ENCODE peak calls at places on chromosomes 1 and 21, in four cellular contexts. X is GM12878, C is HepG2, Y is K562. T is an unnamed sample.
A peak's percentile ranks its signal among the peaks of the same experiment; 100 is the strongest.

GRCh38 chr21:16159213-16159970 is 429.6 kb downstream of the USP25 start:
- DNase-seq in X (no peak), C (no peak), Y (no peak), T (peak; percentile 40)

GRCh38 chr1:227766015-227766634 is 30.9 kb downstream of the SNAP47 start:
- DNase-seq in C (no peak), Y (no peak), X (no peak), T (no peak)

GRCh38 chr1:207824691-207825090 is 72.8 kb downstream of the CD46 start:
- DNase-seq in Y (no peak), X (peak; percentile 35), C (no peak), T (no peak)

GRCh38 chr1:87226341-87226760 is 102.3 kb upstream of the LMO4 start:
- DNase-seq in Y (no peak), X (no peak), C (peak; percentile 74), T (peak; percentile 59)

GRCh38 chr1:156910309-156910782 is 10.1 kb upstream of the LRRC71 start:
- DNase-seq in X (no peak), Y (peak; percentile 85), C (peak; percentile 23), T (peak; percentile 43)

GRCh38 chr1:158520021-158520420 is 34.2 kb downstream of the OR6Y1 start:
- DNase-seq in X (no peak), C (no peak), Y (no peak), T (no peak)

GRCh38 chr1:102435483-102435882 is 438.8 kb upstream of the OLFM3 start:
- DNase-seq in X (no peak), Y (no peak), C (no peak), T (no peak)

GRCh38 chr1:185314416-185314815 is 2.6 kb downstream of the IVNS1ABP start:
- DNase-seq in Y (no peak), X (no peak), C (no peak), T (no peak)

GRCh38 chr1:179586107-179586823 is 5.4 kb upstream of the TDRD5 start:
- DNase-seq in Y (peak; percentile 76), C (no peak), X (no peak), T (peak; percentile 44)

GRCh38 chr1:162397943-162398560 is 13.9 kb downstream of the SH2D1B start:
- DNase-seq in C (no peak), Y (peak; percentile 11), X (no peak), T (no peak)

GRCh38 chr1:168518201-168518689 is 25.6 kb downstream of the XCL2 start:
- DNase-seq in X (no peak), C (no peak), Y (no peak), T (no peak)

GRCh38 chr1:91383461-91383860 is 21.2 kb downstream of the HFM1 start:
- DNase-seq in C (no peak), Y (no peak), X (no peak), T (no peak)

GRCh38 chr1:61012365-61012764 is 70.0 kb upstream of the NFIA start:
- DNase-seq in Y (peak; percentile 39), C (no peak), X (no peak), T (no peak)

GRCh38 chr1:64050601-64051000 is 152.8 kb upstream of the UBE2U start:
- DNase-seq in Y (no peak), C (no peak), X (no peak), T (no peak)

GRCh38 chr1:84096121-84096635 is 47.9 kb upstream of the PRKACB start:
- DNase-seq in Y (no peak), X (no peak), C (no peak), T (no peak)

GRCh38 chr1:242240061-242240460 is 241.2 kb upstream of the MAP1LC3C start:
- DNase-seq in Y (no peak), C (no peak), X (no peak), T (peak; percentile 63)

GRCh38 chr1:248813546-248813945 is 12.2 kb downstream of the SH3BP5L start:
- DNase-seq in Y (peak; percentile 5), X (no peak), C (no peak), T (no peak)

GRCh38 chr1:211738709-211739301 is 63.4 kb upstream of the NEK2 start:
- DNase-seq in X (no peak), C (no peak), Y (no peak), T (no peak)

GRCh38 chr1:209747580-209748262 is 8.1 kb upstream of the TRAF3IP3 start:
- DNase-seq in C (peak; percentile 89), Y (peak; percentile 93), X (peak; percentile 82), T (peak; percentile 95)

GRCh38 chr1:154954541-154954940 is 1.4 kb downstream of the PBXIP1 start:
- DNase-seq in Y (no peak), X (no peak), C (no peak), T (no peak)
- TF ChIP-seq BHLHE40 in Y (no peak), X (no peak), C (no peak), T (no peak)

GRCh38 chr1:199269241-199269640 is 630.4 kb downstream of the PTPRC start:
- DNase-seq in X (no peak), C (no peak), Y (no peak), T (no peak)

GRCh38 chr1:199273837-199274379 is 635.1 kb downstream of the PTPRC start:
- DNase-seq in Y (no peak), X (peak; percentile 65), C (no peak), T (no peak)

GRCh38 chr1:199272107-199272506 is 633.3 kb downstream of the PTPRC start:
- DNase-seq in C (no peak), X (no peak), Y (no peak), T (no peak)

DNA sequence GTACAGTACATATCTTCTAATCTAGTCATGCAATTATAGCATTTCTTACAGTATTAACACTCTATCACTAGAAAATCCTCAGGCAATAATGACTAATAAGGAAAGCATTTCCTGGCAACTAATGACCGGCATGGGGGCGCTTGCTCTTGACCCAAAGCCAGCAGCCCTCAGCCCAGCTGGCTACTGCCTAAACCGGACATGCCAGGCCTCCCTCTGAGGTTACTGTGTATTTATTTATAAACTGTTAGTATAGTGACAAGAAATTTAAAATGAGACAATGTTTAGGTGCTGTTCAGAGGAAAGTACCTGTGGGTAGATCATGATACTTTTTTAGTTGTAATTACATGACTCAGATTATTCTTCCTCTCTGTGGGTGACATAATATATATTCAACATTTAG is 633.9 kb downstream of the PTPRC start:
- DNase-seq in Y (no peak), C (no peak), X (peak; percentile 54), T (peak; percentile 22)
- TF ChIP-seq MAX in Y (no peak), C (no peak), X (no peak), T (no peak)

GRCh38 chr1:1164701-1165451 is 8.8 kb upstream of the TTLL10 start:
- DNase-seq in Y (no peak), C (peak; percentile 50), X (no peak), T (peak; percentile 29)
- TF ChIP-seq POLR2A in Y (no peak), C (peak; percentile 65), X (no peak), T (no peak)

GRCh38 chr1:10901091-10901893 is 104.8 kb upstream of the CASZ1 start:
- DNase-seq in X (no peak), C (no peak), Y (no peak), T (no peak)
- TF ChIP-seq BHLHE40 in X (no peak), C (no peak), Y (peak; percentile 48), T (no peak)

GRCh38 chr1:53285546-53285945 is 42.3 kb downstream of the LRP8 start:
- DNase-seq in X (no peak), C (no peak), Y (no peak), T (no peak)
- TF ChIP-seq MAX in X (no peak), C (no peak), Y (no peak), T (no peak)

GRCh38 chr21:45288441-45288841 is 746 bp upstream of the POFUT2 start:
- DNase-seq in X (no peak), C (no peak), Y (no peak), T (no peak)
- TF ChIP-seq POLR2A in X (no peak), C (no peak), Y (no peak), T (no peak)

DNA sequence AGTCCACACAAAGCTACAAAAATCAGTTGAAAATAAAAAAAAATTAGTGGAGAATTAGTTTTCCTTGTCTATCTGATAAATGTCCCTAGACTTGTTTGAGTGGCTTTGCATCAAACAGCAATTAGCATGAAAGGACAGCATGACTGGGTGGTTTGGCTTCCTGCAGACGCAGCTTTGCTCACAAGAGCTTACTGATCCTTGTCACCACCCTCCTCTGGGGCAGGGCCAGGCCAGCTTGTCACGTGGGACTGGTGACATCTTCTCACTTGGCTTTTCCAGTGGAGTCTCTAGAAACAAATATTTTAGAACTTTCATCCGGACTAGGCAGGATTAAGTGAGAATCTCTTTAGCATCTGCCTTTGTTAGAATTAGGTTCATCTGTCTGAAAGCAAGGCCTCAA is 76.0 kb upstream of the OLIG2 start:
- DNase-seq in Y (no peak), C (no peak), X (no peak), T (no peak)
- TF ChIP-seq BHLHE40 in Y (no peak), C (no peak), X (no peak), T (no peak)

GRCh38 chr1:3403011-3403345 is 51.5 kb upstream of the ARHGEF16 start:
- DNase-seq in Y (no peak), X (no peak), C (no peak), T (no peak)

GRCh38 chr1:3404801-3405200 is 49.7 kb upstream of the ARHGEF16 start:
- DNase-seq in X (no peak), C (no peak), Y (no peak), T (no peak)

GRCh38 chr1:3402258-3403010 is 52.0 kb upstream of the ARHGEF16 start:
- DNase-seq in C (no peak), X (no peak), Y (no peak), T (no peak)

GRCh38 chr1:3404301-3404700 is 50.2 kb upstream of the ARHGEF16 start:
- DNase-seq in Y (no peak), X (no peak), C (no peak), T (no peak)

DNA sequence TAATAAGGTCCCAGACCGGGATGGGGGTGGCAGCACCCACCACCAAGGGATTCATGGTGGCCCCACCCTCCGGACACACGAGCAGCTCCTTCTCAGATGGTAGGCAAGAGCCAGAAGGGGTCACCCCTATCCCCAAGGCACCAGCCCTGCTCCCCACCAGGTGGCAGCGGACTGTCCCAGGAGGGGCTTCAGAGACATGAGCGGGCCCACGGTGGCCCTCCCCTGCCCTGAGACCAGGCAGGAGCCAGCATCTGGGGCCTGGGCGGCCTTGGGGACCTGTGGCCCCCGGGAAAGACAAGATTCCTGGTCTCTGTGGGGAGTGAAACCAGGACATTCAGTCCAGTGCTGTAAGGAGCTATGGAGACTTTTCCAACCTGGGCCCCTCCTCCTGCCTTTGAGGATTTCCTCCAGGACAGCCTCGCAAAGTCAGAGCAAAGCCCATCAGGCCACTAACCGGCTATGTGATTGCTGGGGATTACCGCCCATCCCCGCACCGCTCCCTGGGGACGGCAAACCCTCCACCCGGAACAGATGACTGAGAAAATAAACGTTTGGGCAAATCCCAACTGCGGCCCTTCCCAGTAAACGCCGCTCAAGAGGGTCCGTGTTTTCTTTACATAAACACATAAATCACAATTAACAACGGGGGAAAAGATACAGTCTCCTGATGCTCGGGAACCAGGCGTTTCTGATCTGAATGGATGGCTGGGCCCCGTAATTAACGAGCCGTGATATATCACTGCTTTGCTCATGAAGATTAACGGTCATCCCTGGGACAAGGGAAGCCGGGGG is 50.9 kb upstream of the ARHGEF16 start:
- DNase-seq in Y (no peak), X (no peak), C (peak; percentile 11), T (no peak)
- TF ChIP-seq MAX in Y (no peak), X (no peak), C (no peak), T (no peak)

GRCh38 chr1:172585348-172585747 is 52.4 kb downstream of the SUCO start:
- DNase-seq in Y (no peak), X (no peak), C (no peak), T (no peak)

GRCh38 chr1:172589553-172589952 is 56.6 kb downstream of the SUCO start:
- DNase-seq in C (no peak), X (no peak), Y (no peak), T (no peak)

GRCh38 chr1:172585861-172586260 is 52.9 kb downstream of the SUCO start:
- DNase-seq in Y (no peak), C (no peak), X (no peak), T (no peak)

GRCh38 chr1:172582889-172583288 is 49.9 kb downstream of the SUCO start:
- DNase-seq in X (no peak), C (no peak), Y (no peak), T (no peak)

GRCh38 chr1:172588296-172589291 is 55.6 kb downstream of the SUCO start:
- DNase-seq in C (peak; percentile 15), X (no peak), Y (peak; percentile 68), T (peak; percentile 30)
- TF ChIP-seq POLR2A in C (no peak), X (no peak), Y (no peak), T (no peak)

T was measured in A549.